ENCODE peak calls at places on chromosomes 11 and 22, in seven cellular contexts. B is thyroid gland; W is substantia nigra; A is tibial nerve; D is CD8-positive, alpha-beta T cell; U is stomach; Z is IMR-90. I is an unnamed sample.

GRCh38 chr11:21933095-21933494 is 259.8 kb upstream of the ANO5 start:
- DNase-seq in D (no peak), U (no peak), B (no peak), A (no peak), W (no peak), Z (no peak), I (no peak)

GRCh38 chr11:9605742-9606141 is 32.3 kb downstream of the WEE1 start:
- DNase-seq in D (no peak), A (no peak), Z (no peak), B (no peak), U (no peak), W (no peak), I (no peak)

GRCh38 chr11:78564037-78564888 is 10.4 kb downstream of the NARS2 start:
- DNase-seq in Z (peak; percentile 76), D (no peak), U (no peak), A (no peak), W (no peak), B (peak; percentile 5), I (peak; percentile 59)

GRCh38 chr11:66910016-66910415 is 48.2 kb downstream of the PC start:
- DNase-seq in Z (no peak), U (no peak), B (no peak), D (no peak), A (no peak), W (no peak), I (no peak)

GRCh38 chr11:112831041-112831440 is 130.2 kb upstream of the NCAM1 start:
- DNase-seq in U (no peak), D (no peak), Z (no peak), W (no peak), A (no peak), B (no peak), I (no peak)

GRCh38 chr11:2377511-2378443 is 667 bp downstream of the CD81 start:
- DNase-seq in B (peak; percentile 78), Z (peak; percentile 33), W (peak; percentile 28), D (no peak), U (peak; percentile 69), A (peak; percentile 72), I (peak; percentile 66)

GRCh38 chr11:103480421-103480820 is 371.2 kb downstream of the DYNC2H1 start:
- DNase-seq in Z (peak; percentile 32), B (no peak), W (no peak), D (no peak), A (no peak), U (no peak), I (no peak)

GRCh38 chr11:9219572-9219971 is 45.6 kb downstream of the DENND5A start:
- DNase-seq in W (no peak), D (no peak), A (no peak), B (no peak), Z (peak; percentile 80), U (no peak), I (no peak)

GRCh38 chr11:19426022-19426718 is 185.4 kb upstream of the E2F8 start:
- DNase-seq in U (no peak), A (no peak), W (no peak), B (no peak), D (no peak), Z (no peak), I (no peak)

GRCh38 chr22:28943501-28943879 is 60.1 kb downstream of the ZNRF3 start:
- DNase-seq in Z (no peak), W (no peak), B (no peak), U (peak; percentile 41), D (no peak), A (no peak), I (no peak)

GRCh38 chr11:31995525-31996123 is 95.2 kb upstream of the RCN1 start:
- DNase-seq in W (no peak), B (peak; percentile 9), Z (peak; percentile 19), U (no peak), A (no peak), D (no peak), I (peak; percentile 27)

GRCh38 chr11:86625981-86626380 is 46.4 kb downstream of the ME3 start:
- DNase-seq in Z (no peak), W (no peak), B (no peak), U (no peak), D (no peak), A (no peak), I (no peak)

GRCh38 chr11:6498544-6498943 is 1.5 kb downstream of the DNHD1 start:
- DNase-seq in A (no peak), B (no peak), W (no peak), U (no peak), D (no peak), Z (no peak), I (no peak)

GRCh38 chr11:130671801-130672700 is 223.6 kb downstream of the ADAMTS15 start:
- DNase-seq in D (no peak), U (peak; percentile 49), Z (peak; percentile 94), A (no peak), B (peak; percentile 73), W (no peak), I (no peak)

GRCh38 chr11:58524232-58525036 is 16.5 kb upstream of the OR5B21 start:
- DNase-seq in Z (peak; percentile 89), D (no peak), W (peak; percentile 32), U (peak; percentile 69), B (peak; percentile 70), A (peak; percentile 60), I (peak; percentile 57)

GRCh38 chr11:58525037-58525614 is 17.2 kb upstream of the OR5B21 start:
- DNase-seq in U (no peak), A (no peak), Z (no peak), B (no peak), W (no peak), D (no peak), I (peak; percentile 66)

GRCh38 chr11:58531865-58532341 is 24.0 kb upstream of the OR5B21 start:
- DNase-seq in W (no peak), Z (no peak), U (no peak), A (no peak), D (no peak), B (no peak), I (no peak)

GRCh38 chr11:58530236-58530635 is 22.3 kb upstream of the OR5B21 start:
- DNase-seq in Z (no peak), W (no peak), A (no peak), B (no peak), U (no peak), D (peak; percentile 22), I (peak; percentile 56)

DNA sequence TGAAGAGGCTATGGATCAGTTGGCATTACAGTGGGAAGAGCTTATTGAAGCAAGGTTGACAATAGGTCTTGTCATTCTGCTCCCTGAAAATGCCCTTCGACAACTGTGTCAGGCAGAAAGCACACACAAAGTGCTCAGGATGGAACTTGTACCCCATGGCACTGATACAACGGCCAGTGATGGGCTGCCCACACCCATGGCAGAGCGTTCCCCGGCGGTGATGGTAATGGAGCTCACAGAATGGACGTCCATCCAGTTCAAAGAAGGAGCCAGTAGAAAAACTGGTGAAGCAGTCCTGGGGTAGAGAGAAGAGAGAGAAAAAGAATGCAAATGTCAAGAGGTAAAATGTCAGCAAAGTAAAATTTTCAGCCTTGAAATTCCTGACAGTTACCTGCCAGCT is 19.5 kb upstream of the OR5B21 start:
- DNase-seq in B (no peak), U (no peak), Z (no peak), A (no peak), W (no peak), D (no peak), I (no peak)
- H3K27ac ChIP-seq in B (no peak overlapping the region), U (no peak overlapping the region), Z (no peak overlapping the region), A (no peak overlapping the region), W (no peak overlapping the region), D (no peak overlapping the region), I (no peak overlapping the region)

DNA sequence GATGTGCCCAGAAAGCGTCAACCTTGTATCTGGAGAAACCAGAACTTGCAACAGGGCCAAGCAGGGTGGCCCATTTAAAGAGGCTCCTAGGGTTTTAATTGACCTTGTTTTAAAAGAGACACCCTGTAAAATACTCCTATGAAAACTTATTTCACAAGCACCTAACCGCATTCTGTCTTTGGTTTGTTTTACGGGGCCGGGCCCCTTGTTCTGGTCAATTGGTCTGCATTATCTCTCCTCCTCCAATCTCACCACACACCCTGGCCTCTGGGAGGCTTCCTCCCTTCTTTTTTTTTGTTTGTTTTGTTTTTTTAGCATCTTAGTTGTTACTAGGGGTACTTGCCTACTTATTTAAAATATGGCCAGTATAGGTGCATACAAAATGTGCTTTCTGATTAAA is 4.7 kb downstream of the EHF start:
- DNase-seq in W (no peak), D (no peak), Z (no peak), U (no peak), B (no peak), A (no peak), I (no peak)
- H3K27ac ChIP-seq in W (no peak overlapping the region), D (no peak overlapping the region), Z (no peak overlapping the region), U (peak overlapping the region; percentile 87), B (no peak overlapping the region), A (no peak overlapping the region), I (no peak overlapping the region)

DNA sequence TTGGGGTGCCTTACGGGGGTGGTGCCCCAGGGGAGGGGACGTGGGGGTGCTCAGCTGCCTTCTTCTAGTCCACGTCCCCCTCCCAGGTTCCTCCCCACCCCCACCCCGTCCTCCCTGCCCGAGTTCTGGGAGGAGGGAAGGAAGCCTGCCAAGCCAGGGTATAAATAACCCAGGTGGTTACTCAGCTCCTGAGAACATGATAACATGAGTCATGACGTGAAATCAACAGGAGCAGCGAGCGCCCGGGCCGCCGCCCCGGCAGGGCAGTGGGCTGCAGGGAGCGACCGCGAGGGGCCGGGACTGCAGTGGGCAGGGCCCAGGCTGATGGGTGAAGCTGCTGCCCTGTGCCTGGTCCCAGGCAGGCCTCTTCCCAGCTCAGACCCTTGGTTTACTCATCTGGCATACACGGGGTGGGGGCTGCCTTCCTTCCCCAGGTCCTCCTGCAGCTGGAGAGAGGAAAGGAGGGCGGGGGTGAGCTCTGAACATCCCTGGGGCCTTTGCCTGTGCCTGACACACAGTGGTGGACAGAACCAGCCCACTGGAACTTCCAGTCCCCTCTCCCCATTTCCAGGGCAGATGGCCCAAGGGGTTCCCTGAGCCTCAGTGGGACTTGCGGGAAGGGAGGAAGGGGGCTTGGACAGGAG is 8.8 kb upstream of the PDGFB start:
- DNase-seq in B (peak; percentile 77), Z (peak; percentile 89), W (no peak), A (no peak), D (no peak), U (peak; percentile 89), I (no peak)
- H3K27ac ChIP-seq in B (no peak overlapping the region), Z (peak overlapping the region; percentile 57), W (no peak overlapping the region), A (peak overlapping the region; percentile 79), D (no peak overlapping the region), U (peak overlapping the region; percentile 67), I (no peak overlapping the region)

GRCh38 chr11:72829884-72830533 is 15.8 kb downstream of the ATG16L2 start:
- DNase-seq in U (no peak), A (no peak), B (no peak), Z (no peak), W (no peak), D (no peak), I (no peak)

GRCh38 chr11:72826942-72827480 is 12.8 kb downstream of the ATG16L2 start:
- DNase-seq in B (no peak), U (no peak), W (no peak), D (no peak), A (no peak), Z (no peak), I (no peak)

GRCh38 chr11:72828081-72828567 is 13.9 kb downstream of the ATG16L2 start:
- DNase-seq in D (no peak), B (no peak), U (no peak), Z (peak; percentile 44), A (no peak), W (no peak), I (no peak)

GRCh38 chr11:72828692-72829101 is 14.5 kb downstream of the ATG16L2 start:
- DNase-seq in A (no peak), Z (no peak), U (no peak), D (no peak), W (no peak), B (no peak), I (no peak)

DNA sequence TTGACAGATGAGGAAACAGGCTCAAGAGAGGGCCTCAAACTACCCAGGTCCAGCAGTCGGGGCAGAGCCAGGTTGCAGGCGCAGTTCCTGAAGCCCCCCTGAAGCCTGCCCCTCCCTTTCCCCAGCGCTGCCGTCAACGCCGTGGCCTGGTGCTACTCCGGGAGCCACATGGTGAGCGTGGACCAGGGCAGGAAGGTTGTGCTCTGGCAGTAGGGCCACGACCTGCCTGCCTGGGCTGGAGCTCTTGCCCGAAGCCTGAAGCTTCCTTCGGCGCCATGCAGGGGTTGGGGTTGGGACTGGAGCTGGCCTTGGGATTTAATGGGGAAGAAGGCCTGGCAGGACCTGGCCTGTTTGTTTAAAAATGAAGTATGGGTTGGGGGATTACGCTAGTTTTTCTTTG is 15.0 kb downstream of the ATG16L2 start:
- DNase-seq in U (no peak), A (no peak), Z (no peak), W (no peak), D (no peak), B (no peak), I (no peak)
- H3K27ac ChIP-seq in U (no peak overlapping the region), A (no peak overlapping the region), Z (no peak overlapping the region), W (no peak overlapping the region), D (no peak overlapping the region), B (no peak overlapping the region), I (no peak overlapping the region)